ENCODE peak calls at places on chromosomes 4 and X, in five cellular contexts. R is astrocyte of the spinal cord, O is IMR-90, U is A673, V is psoas muscle. F is an unnamed sample.

GRCh38 chr4:1036976-1037810 is 25.8 kb downstream of the FGFRL1 start:
- DNase-seq in R (no peak), O (no peak), U (no peak), V (no peak), F (no peak)

GRCh38 chr4:127846765-127847164 is 33.9 kb upstream of the PLK4 start:
- DNase-seq in R (no peak), O (no peak), U (no peak), V (no peak), F (no peak)

GRCh38 chr4:138259801-138260200 is 17.7 kb upstream of the SLC7A11 start:
- DNase-seq in R (peak; percentile 54), O (peak; percentile 64), U (peak; percentile 70), V (no peak), F (peak; percentile 65)

GRCh38 chrX:109890910-109891502 is 111.9 kb upstream of the TMEM164 start:
- DNase-seq in R (peak; percentile 61), O (peak; percentile 59), U (peak; percentile 77), V (peak; percentile 35), F (peak; percentile 74)

GRCh38 chr4:172270421-172270820 is 457.2 kb downstream of the GALNTL6 start:
- DNase-seq in R (no peak), O (no peak), U (peak; percentile 7), V (no peak), F (peak; percentile 26)

GRCh38 chr4:141002323-141002805 is 130.9 kb downstream of the RNF150 start:
- DNase-seq in R (peak; percentile 68), O (peak; percentile 93), U (no peak), V (no peak), F (no peak)

GRCh38 chr4:88697113-88697512 is 516 bp downstream of the NAP1L5 start:
- DNase-seq in R (peak; percentile 36), O (peak; percentile 52), U (no peak), V (no peak), F (no peak)

GRCh38 chrX:108235990-108236389 is 144.4 kb downstream of the ATG4A start:
- DNase-seq in R (no peak), O (no peak), U (no peak), V (no peak), F (no peak)

GRCh38 chrX:150870487-150871340 is 27.8 kb downstream of the CD99L2 start:
- DNase-seq in R (no peak), O (peak; percentile 38), U (no peak), V (no peak), F (no peak)

GRCh38 chr4:20356565-20356964 is 104.9 kb downstream of the SLIT2 start:
- DNase-seq in R (peak; percentile 59), O (no peak), U (no peak), V (no peak), F (no peak)

GRCh38 chrX:73214366-73215094 is at the start of gene NAP1L2:
- DNase-seq in R (peak; percentile 5), O (no peak), U (peak; percentile 4), V (peak; percentile 17), F (peak; percentile 77)

GRCh38 chr4:89438102-89438831 is 130.7 kb upstream of the GPRIN3 start:
- DNase-seq in R (no peak), O (peak; percentile 49), U (peak; percentile 60), V (peak; percentile 9), F (peak; percentile 66)

GRCh38 chr4:68079918-68080317 is 49.8 kb downstream of the TMPRSS11F start:
- DNase-seq in R (no peak), O (no peak), U (no peak), V (no peak), F (peak; percentile 25)

GRCh38 chr4:34220601-34221000 is 2023.7 kb downstream of the ARAP2 start:
- DNase-seq in R (no peak), O (no peak), U (no peak), V (no peak), F (no peak)

GRCh38 chrX:14095702-14096101 is 66.0 kb upstream of the GEMIN8 start:
- DNase-seq in R (peak; percentile 42), O (peak; percentile 53), U (peak; percentile 73), V (peak; percentile 7), F (peak; percentile 78)

DNA sequence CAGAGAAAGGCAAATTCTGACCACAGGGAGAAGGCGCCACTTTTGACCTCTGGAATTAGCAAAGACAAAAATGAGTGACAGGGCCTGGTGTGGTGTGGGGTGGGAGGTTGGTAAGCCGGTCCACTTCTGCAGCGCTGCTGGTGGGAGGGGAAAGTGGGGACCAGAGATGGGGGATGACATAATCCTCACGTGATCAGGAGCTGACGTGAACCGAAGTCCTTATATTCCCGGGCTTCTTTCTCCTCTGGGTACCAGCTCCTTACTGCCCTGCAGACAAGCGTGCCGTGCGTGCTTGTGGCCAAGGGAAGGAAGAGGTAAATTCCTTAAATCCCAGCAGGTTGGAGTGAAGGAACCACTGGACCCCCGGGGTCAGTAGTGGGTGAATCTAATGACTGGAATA is at the start of gene TCEAL7:
- DNase-seq in R (peak; percentile 46), O (peak; percentile 46), U (no peak), V (no peak), F (no peak)
- H3K4me3 ChIP-seq in R (peak within 1 kb of the TSS; percentile 40), O (peak within 1 kb of the TSS; percentile 49), U (no peak within 1 kb of the TSS), V (peak within 1 kb of the TSS; percentile 30), F (no peak within 1 kb of the TSS)

GRCh38 chr4:173538903-173539445 is 8.9 kb upstream of the HAND2 start:
- DNase-seq in R (no peak), O (no peak), U (no peak), V (no peak), F (no peak)
- H3K4me3 ChIP-seq in R (no peak overlapping the region), O (no peak overlapping the region), U (peak overlapping the region; percentile 51), V (peak overlapping the region; percentile 52), F (no peak overlapping the region)

GRCh38 chrX:1248381-1249061 is 20.1 kb upstream of the CSF2RA start:
- DNase-seq in R (no peak), O (no peak), U (peak; percentile 66), V (no peak), F (no peak)
- H3K4me3 ChIP-seq in R (no peak overlapping the region), O (no peak overlapping the region), U (no peak overlapping the region), V (no peak overlapping the region), F (no peak overlapping the region)

DNA sequence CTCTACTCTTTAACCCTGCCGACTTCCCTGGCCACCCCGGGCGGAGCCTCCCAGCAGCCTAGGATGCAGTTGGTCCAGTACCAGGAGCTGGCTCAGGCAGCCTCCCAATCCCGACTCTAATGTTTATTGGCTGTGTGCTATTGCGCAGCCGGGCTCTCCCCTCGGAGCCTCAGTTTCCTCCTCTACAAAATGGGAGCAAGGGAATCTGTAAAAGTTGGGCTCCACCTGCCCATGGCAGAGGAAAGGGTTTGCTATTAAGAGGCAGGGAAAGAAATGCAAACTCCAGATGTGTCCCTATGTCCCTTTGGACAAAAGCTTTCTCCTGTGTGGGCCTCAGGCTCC is 140.8 kb upstream of the PJA1 start:
- DNase-seq in R (no peak), O (no peak), U (no peak), V (no peak), F (no peak)
- H3K4me3 ChIP-seq in R (no peak overlapping the region), O (no peak overlapping the region), U (no peak overlapping the region), V (no peak overlapping the region), F (no peak overlapping the region)

GRCh38 chrX:45801554-45801953 is 600.9 kb upstream of the DIPK2B start:
- DNase-seq in R (peak; percentile 49), O (peak; percentile 34), U (peak; percentile 78), V (no peak), F (peak; percentile 71)
- H3K4me3 ChIP-seq in R (no peak overlapping the region), O (no peak overlapping the region), U (no peak overlapping the region), V (no peak overlapping the region), F (peak overlapping the region; percentile 58)

GRCh38 chr4:3304831-3305609 is 12.2 kb downstream of the RGS12 start:
- DNase-seq in R (peak; percentile 36), O (peak; percentile 52), U (peak; percentile 69), V (peak; percentile 47), F (no peak)
- H3K4me3 ChIP-seq in R (no peak overlapping the region), O (no peak overlapping the region), U (peak overlapping the region; percentile 4), V (no peak overlapping the region), F (no peak overlapping the region)

GRCh38 chr4:185341377-185341776 is 54.3 kb downstream of the LRP2BP start:
- DNase-seq in R (no peak), O (no peak), U (no peak), V (no peak), F (no peak)

GRCh38 chr4:185344743-185345538 is 50.8 kb downstream of the LRP2BP start:
- DNase-seq in R (no peak), O (no peak), U (no peak), V (no peak), F (no peak)

GRCh38 chr4:185341841-185342240 is 53.9 kb downstream of the LRP2BP start:
- DNase-seq in R (no peak), O (no peak), U (no peak), V (no peak), F (no peak)

GRCh38 chr4:185346975-185347601 is 48.6 kb downstream of the LRP2BP start:
- DNase-seq in R (peak; percentile 35), O (peak; percentile 62), U (no peak), V (no peak), F (no peak)

GRCh38 chr4:185343726-185344581 is 51.8 kb downstream of the LRP2BP start:
- DNase-seq in R (no peak), O (peak; percentile 27), U (no peak), V (no peak), F (no peak)
- H3K4me3 ChIP-seq in R (no peak overlapping the region), O (no peak overlapping the region), U (no peak overlapping the region), V (no peak overlapping the region), F (no peak overlapping the region)

DNA sequence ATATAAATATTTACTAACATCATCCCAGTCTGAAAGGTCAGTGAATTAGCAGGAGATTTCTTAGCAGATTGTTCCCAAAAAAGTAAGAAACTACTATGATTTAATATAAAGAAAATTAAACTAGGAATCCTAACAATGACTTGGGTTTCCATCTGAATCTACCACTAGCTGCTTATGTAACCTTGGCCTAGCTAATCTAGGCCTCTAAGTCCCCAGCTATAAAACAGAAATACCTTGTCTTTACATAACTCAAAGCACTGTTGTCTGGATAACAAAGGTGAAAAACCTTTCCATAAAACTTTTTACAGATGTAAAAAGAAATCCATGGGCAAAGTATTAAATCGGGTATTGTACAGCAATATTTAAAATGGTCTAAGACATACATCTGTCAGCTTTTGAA is 3.0 kb downstream of the FBXL5 start:
- DNase-seq in R (no peak), O (peak; percentile 13), U (no peak), V (no peak), F (no peak)
- H3K4me3 ChIP-seq in R (no peak overlapping the region), O (no peak overlapping the region), U (peak overlapping the region; percentile 73), V (peak overlapping the region; percentile 83), F (peak overlapping the region; percentile 79)